ENCODE peak calls at places on chromosomes 5 and 9, in ten cellular contexts. I is HTR-8/SVneo; A is activated CD4-positive, alpha-beta T cell treated with anti-CD3 and anti-CD28 coated beads, Interleukin-2, amount 50 U/mL, for 48 hours; T is stimulated activated CD8-positive, alpha-beta memory T cell treated with anti-CD3 and anti-CD28 coated beads, Interleukin-12 subunit alpha, Interleukin-12 subunit beta, amount 100 ng/mL, for 4 hours; P is T-helper 1 cell; U is testis; H is activated CD8-positive, alpha-beta T cell treated with anti-CD3 and anti-CD28 coated beads for 36 hours; M is H9; F is A549; N is EH. L is an unnamed sample.

GRCh38 chr5:20523099-20523498 is 535.1 kb upstream of the CDH18 start:
- DNase-seq in N (no peak), F (no peak), T (no peak), I (no peak), H (no peak), U (no peak), M (no peak), A (no peak), P (no peak), L (no peak)

GRCh38 chr5:179610109-179610902 is 13.2 kb downstream of the HNRNPH1 start:
- DNase-seq in N (no peak), T (no peak), M (no peak), A (no peak), F (no peak), I (no peak), H (no peak), U (no peak), P (no peak), L (no peak)

GRCh38 chr5:181167814-181168488 is 20.6 kb downstream of the OR2V2 start:
- DNase-seq in H (peak; percentile 42), F (no peak), N (no peak), U (no peak), T (no peak), A (no peak), P (no peak), M (peak; percentile 91), I (no peak), L (no peak)

GRCh38 chr5:18772475-18772874 is 1138.2 kb downstream of the TAF11L14 start:
- DNase-seq in H (peak; percentile 15), N (no peak), F (peak; percentile 3), M (no peak), T (no peak), I (peak; percentile 32), A (no peak), P (no peak), U (no peak), L (no peak)

GRCh38 chr5:96530901-96531300 is 97.9 kb upstream of the PCSK1 start:
- DNase-seq in T (no peak), P (no peak), U (no peak), A (no peak), N (peak; percentile 20), M (no peak), I (no peak), F (no peak), H (no peak), L (no peak)

GRCh38 chr5:139707445-139708003 is 59.4 kb downstream of the CXXC5 start:
- DNase-seq in A (no peak), F (no peak), U (no peak), I (no peak), H (no peak), N (no peak), P (no peak), M (no peak), T (no peak), L (no peak)

GRCh38 chr5:177430146-177430951 is 3.9 kb downstream of the GRK6 start:
- DNase-seq in T (no peak), P (no peak), U (no peak), H (no peak), F (no peak), N (no peak), M (no peak), A (no peak), I (no peak), L (no peak)

GRCh38 chr5:55187370-55187769 is 14.4 kb upstream of the CDC20B start:
- DNase-seq in A (no peak), F (no peak), M (no peak), I (peak; percentile 17), U (no peak), T (no peak), P (no peak), N (no peak), H (no peak), L (no peak)

GRCh38 chr9:108150736-108151135 is 661.2 kb upstream of the KLF4 start:
- DNase-seq in M (no peak), F (no peak), H (no peak), U (peak; percentile 63), N (peak; percentile 87), A (no peak), P (no peak), T (no peak), I (no peak), L (no peak)

L was measured in Jurkat, Clone E6-1.